ENCODE peak calls at places on chromosomes 5 and 9, in nine cellular contexts. I is uterus, M is body of pancreas, Z is gastrocnemius medialis, J is ovary, L is A549, C is breast epithelium, F is tibial nerve, D is HCT116. S is an unnamed sample. For H3K9me3, the result is how much of the 10 kb centered on the place peaks cover.

GRCh38 chr9:17090041-17090440 is 44.8 kb upstream of the CNTLN start:
- DNase-seq in J (no peak), L (no peak), D (no peak), Z (no peak), M (no peak), F (no peak), I (no peak), C (no peak), S (no peak)

GRCh38 chr5:17732351-17732923 is 98.2 kb downstream of the TAF11L14 start:
- DNase-seq in Z (no peak), I (no peak), L (no peak), M (no peak), F (no peak), J (no peak), D (no peak), C (no peak), S (no peak)

GRCh38 chr9:76374702-76375543 is 19.3 kb downstream of the RFK start:
- DNase-seq in J (peak), C (peak), D (no peak), M (peak), I (peak), Z (peak), L (peak), F (peak), S (no peak)

GRCh38 chr5:126921471-126922091 is 108.8 kb downstream of the MARCHF3 start:
- DNase-seq in L (no peak), D (no peak), C (no peak), I (no peak), M (no peak), Z (no peak), J (no peak), F (no peak), S (no peak)

GRCh38 chr9:98327249-98327561 is 71.8 kb upstream of the TBC1D2 start:
- DNase-seq in M (no peak), I (no peak), L (no peak), D (no peak), F (no peak), Z (no peak), J (no peak), C (no peak), S (no peak)

GRCh38 chr9:115883467-115884329 is 269.9 kb upstream of the PAPPA start:
- DNase-seq in M (peak), F (no peak), D (peak), Z (no peak), J (no peak), C (peak), L (peak), I (peak), S (no peak)

GRCh38 chr9:84293001-84293798 is 47.4 kb downstream of the SLC28A3 start:
- DNase-seq in Z (no peak), F (no peak), C (no peak), I (no peak), L (no peak), D (no peak), M (no peak), J (no peak), S (no peak)

GRCh38 chr5:170522211-170523128 is 18.6 kb downstream of the KCNIP1 start:
- DNase-seq in J (no peak), Z (no peak), F (no peak), C (peak), M (peak), L (no peak), I (no peak), D (no peak), S (no peak)

GRCh38 chr5:16615737-16616535 is 861 bp downstream of the RETREG1 start:
- DNase-seq in C (no peak), I (no peak), L (no peak), D (no peak), M (no peak), F (no peak), Z (no peak), J (no peak), S (no peak)

GRCh38 chr9:75087279-75087823 is 604 bp downstream of the NMRK1 start:
- DNase-seq in M (peak), J (peak), L (peak), C (peak), D (no peak), F (no peak), Z (peak), I (peak), S (no peak)

GRCh38 chr9:89489548-89490527 is 8.1 kb downstream of the SEMA4D start:
- DNase-seq in D (no peak), F (no peak), C (no peak), L (no peak), J (no peak), I (no peak), Z (no peak), M (no peak), S (no peak)

GRCh38 chr5:78519198-78519941 is 129.2 kb downstream of the LHFPL2 start:
- DNase-seq in D (no peak), Z (no peak), C (no peak), I (no peak), M (no peak), J (no peak), F (no peak), L (no peak), S (no peak)

GRCh38 chr9:95757026-95757425 is 118.5 kb upstream of the ERCC6L2 start:
- DNase-seq in F (no peak), L (no peak), J (no peak), M (no peak), C (peak), Z (no peak), I (no peak), D (no peak), S (no peak)

GRCh38 chr9:132749316-132749715 is 79.1 kb downstream of the GTF3C4 start:
- DNase-seq in F (no peak), M (no peak), Z (no peak), D (no peak), J (no peak), L (no peak), C (no peak), I (no peak), S (no peak)

GRCh38 chr5:151740336-151740942 is 18.0 kb downstream of the ATOX1 start:
- DNase-seq in L (peak), D (no peak), Z (peak), J (peak), M (peak), I (peak), C (peak), F (peak), S (no peak)

GRCh38 chr9:98933890-98934289 is 9.8 kb upstream of the COL15A1 start:
- DNase-seq in L (no peak), Z (no peak), I (no peak), F (no peak), M (no peak), C (no peak), J (no peak), D (no peak), S (no peak)

GRCh38 chr5:133456933-133457402 is 155.4 kb downstream of the FSTL4 start:
- DNase-seq in F (no peak), Z (no peak), C (peak), I (peak), D (no peak), M (no peak), J (no peak), L (no peak), S (no peak)

GRCh38 chr9:87883990-87884389 is 1.3 kb downstream of the SPATA31E1 start:
- DNase-seq in Z (no peak), C (no peak), L (peak), M (no peak), F (no peak), J (no peak), D (no peak), I (no peak), S (no peak)

GRCh38 chr9:110971705-110972104 is 66.6 kb downstream of the LPAR1 start:
- DNase-seq in F (no peak), I (no peak), Z (no peak), C (no peak), D (no peak), L (no peak), M (no peak), J (no peak), S (no peak)

GRCh38 chr9:101477736-101478135 is 42.2 kb upstream of the ALDOB start:
- DNase-seq in M (no peak), J (peak), F (no peak), L (no peak), C (no peak), Z (no peak), I (peak), D (no peak), S (no peak)

GRCh38 chr5:112250551-112250950 is 168.5 kb downstream of the EPB41L4A start:
- DNase-seq in F (no peak), I (no peak), Z (no peak), L (no peak), D (no peak), C (no peak), J (no peak), M (no peak), S (no peak)

GRCh38 chr5:72291601-72292000 is 28.4 kb downstream of the MRPS27 start:
- DNase-seq in I (no peak), Z (no peak), F (no peak), M (no peak), L (no peak), J (no peak), D (no peak), C (no peak), S (no peak)

GRCh38 chr5:74953961-74954720 is 88.0 kb upstream of the FAM169A start:
- DNase-seq in F (no peak), I (no peak), D (no peak), J (no peak), M (no peak), L (no peak), Z (no peak), C (no peak), S (no peak)

GRCh38 chr9:126219717-126220116 is 106.9 kb upstream of the MVB12B start:
- DNase-seq in L (no peak), C (peak), D (no peak), F (no peak), I (no peak), Z (no peak), J (no peak), M (no peak), S (no peak)
- TF ChIP-seq CTCF in L (no peak), C (no peak), D (peak), F (no peak), I (no peak), Z (no peak), J (no peak), M (no peak), S (no peak)

GRCh38 chr9:24258626-24259025 is 287.1 kb downstream of the IZUMO3 start:
- DNase-seq in F (no peak), M (no peak), J (no peak), I (no peak), D (no peak), Z (no peak), C (no peak), L (no peak), S (no peak)
- H3K9me3 ChIP-seq in F (under half), M (under half), J (under half), I (under half), D (under half), Z (under half), C (under half), L (under half), S (under half)

GRCh38 chr5:136080483-136081180 is 51.8 kb downstream of the TGFBI start:
- DNase-seq in F (peak), L (peak), M (peak), Z (peak), C (peak), D (peak), J (peak), I (peak), S (peak)
- TF ChIP-seq POLR2A in F (peak), L (peak), M (peak), Z (peak), C (peak), D (no peak), J (peak), I (peak), S (no peak)

DNA sequence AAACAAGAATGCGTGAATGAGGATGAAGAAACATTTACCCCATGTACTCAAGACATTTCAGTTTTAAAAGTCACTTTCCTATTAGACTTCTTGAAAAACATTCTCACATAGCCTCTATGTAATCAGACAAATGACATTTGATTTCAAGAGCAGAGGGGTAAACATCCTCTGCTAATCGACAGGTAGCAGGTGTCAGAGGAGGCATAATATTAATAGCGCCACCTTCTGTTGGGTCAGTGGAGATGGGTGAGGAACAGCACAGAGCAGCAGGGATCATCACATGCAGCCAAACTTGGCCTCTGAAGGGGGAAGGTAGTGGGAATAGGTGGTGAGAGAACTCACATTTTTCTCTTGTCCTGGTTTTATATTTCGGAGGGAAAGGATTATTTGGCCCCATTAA is 3.3 kb upstream of the LSM11 start:
- DNase-seq in L (peak), F (no peak), M (no peak), J (no peak), C (no peak), D (peak), Z (no peak), I (no peak), S (no peak)
- TF ChIP-seq CTCF in L (peak), F (no peak), M (peak), J (no peak), C (no peak), D (peak), Z (no peak), I (no peak), S (peak)

GRCh38 chr5:42787845-42788244 is 23.8 kb downstream of the SELENOP start:
- DNase-seq in M (no peak), D (no peak), F (no peak), L (no peak), I (no peak), Z (no peak), C (no peak), J (no peak), S (no peak)
- H3K9me3 ChIP-seq in M (under half), D (under half), F (under half), L (under half), I (under half), Z (under half), C (under half), J (under half), S (under half)

DNA sequence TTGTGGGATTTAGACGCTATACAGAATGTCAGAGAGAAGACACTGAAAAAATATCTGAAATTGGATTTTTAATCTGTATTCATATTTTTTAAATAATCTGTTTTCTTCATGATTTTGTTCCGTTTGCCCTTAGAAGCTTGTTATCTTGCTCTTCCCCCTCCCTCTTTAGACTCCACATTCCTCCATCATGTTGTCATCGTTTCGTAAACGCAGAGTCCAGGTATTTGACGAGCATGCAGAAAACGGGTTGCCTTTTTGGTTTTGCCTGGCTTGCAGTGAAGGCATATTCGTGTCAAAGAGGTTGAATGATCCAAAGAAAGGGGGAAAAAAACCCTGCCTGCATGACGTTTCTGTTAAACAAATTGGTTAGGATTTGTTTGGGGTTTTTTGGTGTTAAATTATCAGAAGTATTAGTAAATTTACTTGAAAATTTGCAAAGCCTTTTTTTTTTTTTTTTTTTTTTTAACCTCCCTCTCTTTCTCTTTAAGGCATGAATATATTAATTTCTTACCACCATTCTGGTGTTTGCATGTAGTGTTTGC is 2.9 kb downstream of the SPTAN1 start:
- DNase-seq in M (peak), J (peak), L (peak), Z (no peak), D (peak), I (peak), C (no peak), F (no peak), S (no peak)
- TF ChIP-seq POLR2A in M (no peak), J (no peak), L (no peak), Z (no peak), D (no peak), I (no peak), C (no peak), F (no peak), S (no peak)

GRCh38 chr9:78215706-78216105 is 20.2 kb upstream of the CEP78 start:
- DNase-seq in I (no peak), C (no peak), F (no peak), J (no peak), D (no peak), Z (no peak), L (no peak), M (no peak), S (no peak)

GRCh38 chr9:78214492-78214891 is 21.4 kb upstream of the CEP78 start:
- DNase-seq in L (no peak), Z (no peak), F (no peak), J (no peak), C (no peak), D (no peak), I (no peak), M (no peak), S (no peak)

GRCh38 chr9:78210841-78211301 is 25.0 kb upstream of the CEP78 start:
- DNase-seq in Z (no peak), I (no peak), C (no peak), M (no peak), F (no peak), L (no peak), J (no peak), D (no peak), S (no peak)

GRCh38 chr9:78212868-78213267 is 23.0 kb upstream of the CEP78 start:
- DNase-seq in Z (no peak), I (no peak), D (no peak), M (no peak), J (no peak), F (no peak), L (no peak), C (no peak), S (no peak)

DNA sequence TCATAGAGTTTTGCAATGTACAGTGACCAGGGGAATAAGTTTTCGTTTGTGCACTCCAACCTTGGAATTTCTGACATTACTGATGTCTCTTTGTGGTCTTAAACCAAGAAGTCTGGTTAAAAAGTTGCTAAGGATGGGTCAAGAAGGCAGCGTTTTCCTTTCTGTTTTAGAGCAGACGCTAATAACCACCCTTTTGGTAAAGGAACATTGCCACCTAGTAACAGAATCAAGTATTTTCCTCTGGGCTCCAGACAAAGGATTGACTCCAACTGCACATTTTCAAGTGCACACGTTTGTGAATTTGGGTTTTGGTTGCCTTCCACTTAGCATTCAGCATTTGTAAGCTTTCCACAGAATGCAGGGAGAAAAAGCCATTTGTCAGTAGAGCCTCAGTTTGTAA is 22.2 kb upstream of the CEP78 start:
- DNase-seq in M (no peak), I (no peak), J (no peak), F (no peak), Z (no peak), C (no peak), D (no peak), L (no peak), S (no peak)
- TF ChIP-seq CTCF in M (peak), I (peak), J (no peak), F (peak), Z (no peak), C (no peak), D (peak), L (peak), S (no peak)

GRCh38 chr5:123626051-123626450 is 114.1 kb downstream of the CSNK1G3 start:
- DNase-seq in J (no peak), Z (no peak), M (no peak), F (no peak), D (no peak), L (no peak), I (no peak), C (no peak), S (no peak)

DNA sequence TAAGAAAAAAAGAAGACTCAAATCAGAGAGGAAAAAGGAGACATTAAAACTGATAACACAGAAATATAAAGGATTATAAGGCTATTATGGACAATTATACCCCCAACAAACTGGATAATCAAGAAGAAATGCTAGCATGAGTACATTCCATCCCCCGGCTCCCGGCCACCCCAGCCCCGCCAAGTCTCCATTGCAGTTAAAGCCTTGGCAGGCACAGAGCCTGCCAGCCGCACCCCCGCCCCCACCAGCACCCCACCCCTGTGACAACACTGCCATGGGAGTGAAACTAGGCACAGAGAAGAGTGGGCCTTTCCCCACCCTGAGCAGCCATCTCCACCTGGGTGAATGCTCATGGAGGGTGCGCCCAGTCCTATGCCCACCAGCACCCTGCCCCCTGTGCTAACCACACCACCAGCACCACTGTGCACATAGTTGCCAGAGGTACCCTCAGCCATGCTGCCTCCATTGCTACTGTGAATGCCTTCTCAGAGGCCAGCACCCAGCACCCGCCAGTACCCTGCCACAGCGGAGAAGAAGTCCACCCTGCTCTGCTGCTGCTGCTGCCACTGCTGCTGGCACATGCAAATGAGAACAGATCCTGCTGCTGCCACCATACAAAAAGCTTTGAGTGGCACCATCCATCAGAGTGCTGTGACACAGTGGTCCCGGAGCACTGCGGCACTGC is 117.0 kb downstream of the CSNK1G3 start:
- DNase-seq in J (no peak), L (no peak), F (no peak), I (no peak), D (no peak), Z (no peak), M (no peak), C (no peak), S (no peak)
- H3K9me3 ChIP-seq in J (under half), L (under half), F (under half), I (under half), D (under half), Z (under half), M (under half), C (under half), S (under half)